ENCODE peak calls at places on chromosome 5, in five cellular contexts. One of them, this sample, is unnamed.

GRCh38 chr5:151924564-151925395 is at the start of gene GLRA1:
- DNase-seq in SK-N-SH: peak; percentile 45
- DNase-seq in neural progenitor cell: peak; percentile 93
- DNase-seq in PC-9: no peak
- DNase-seq in GM23248: peak; percentile 70
- DNase-seq in this sample: peak; percentile 71

GRCh38 chr5:157944077-157944633 is 85.2 kb upstream of the CLINT1 start:
- DNase-seq in SK-N-SH: no peak
- DNase-seq in neural progenitor cell: peak; percentile 15
- DNase-seq in PC-9: no peak
- DNase-seq in GM23248: no peak
- DNase-seq in this sample: no peak

GRCh38 chr5:102536323-102536928 is 37.6 kb upstream of the SLCO6A1 start:
- DNase-seq in SK-N-SH: peak; percentile 6
- DNase-seq in neural progenitor cell: no peak
- DNase-seq in PC-9: no peak
- DNase-seq in GM23248: peak; percentile 67
- DNase-seq in this sample: no peak

GRCh38 chr5:96007051-96007450 is 45.4 kb upstream of the ELL2 start:
- DNase-seq in SK-N-SH: no peak
- DNase-seq in neural progenitor cell: no peak
- DNase-seq in PC-9: no peak
- DNase-seq in GM23248: no peak
- DNase-seq in this sample: no peak

GRCh38 chr5:13611604-13612003 is 332.9 kb downstream of the DNAH5 start:
- DNase-seq in SK-N-SH: no peak
- DNase-seq in neural progenitor cell: no peak
- DNase-seq in PC-9: no peak
- DNase-seq in GM23248: no peak
- DNase-seq in this sample: no peak

GRCh38 chr5:172795401-172795977 is 24.5 kb upstream of the DUSP1 start:
- DNase-seq in SK-N-SH: no peak
- DNase-seq in neural progenitor cell: no peak
- DNase-seq in PC-9: no peak
- DNase-seq in GM23248: peak; percentile 97
- DNase-seq in this sample: no peak

GRCh38 chr5:159682623-159683022 is 233.7 kb upstream of the ADRA1B start:
- DNase-seq in SK-N-SH: no peak
- DNase-seq in neural progenitor cell: no peak
- DNase-seq in PC-9: no peak
- DNase-seq in GM23248: peak; percentile 13
- DNase-seq in this sample: no peak

GRCh38 chr5:97427235-97427634 is 244.2 kb upstream of the RIOK2 start:
- DNase-seq in SK-N-SH: no peak
- DNase-seq in neural progenitor cell: peak; percentile 11
- DNase-seq in PC-9: no peak
- DNase-seq in GM23248: no peak
- DNase-seq in this sample: no peak

GRCh38 chr5:143361438-143361837 is 42.0 kb downstream of the NR3C1 start:
- DNase-seq in SK-N-SH: no peak
- DNase-seq in neural progenitor cell: no peak
- DNase-seq in PC-9: no peak
- DNase-seq in GM23248: no peak
- DNase-seq in this sample: no peak

GRCh38 chr5:98770911-98771322 is 2.5 kb upstream of the RGMB start:
- DNase-seq in SK-N-SH: peak; percentile 20
- DNase-seq in neural progenitor cell: no peak
- DNase-seq in PC-9: no peak
- DNase-seq in GM23248: no peak
- DNase-seq in this sample: no peak

GRCh38 chr5:180366303-180366702 is 13.2 kb upstream of the GFPT2 start:
- DNase-seq in SK-N-SH: peak; percentile 61
- DNase-seq in neural progenitor cell: no peak
- DNase-seq in PC-9: no peak
- DNase-seq in GM23248: peak; percentile 78
- DNase-seq in this sample: no peak

GRCh38 chr5:171422495-171422894 is 3.0 kb downstream of the FGF18 start:
- DNase-seq in SK-N-SH: no peak
- DNase-seq in neural progenitor cell: no peak
- DNase-seq in PC-9: no peak
- DNase-seq in GM23248: no peak
- DNase-seq in this sample: no peak

GRCh38 chr5:102048940-102049339 is 247.1 kb downstream of the SLCO4C1 start:
- DNase-seq in SK-N-SH: peak; percentile 9
- DNase-seq in neural progenitor cell: no peak
- DNase-seq in PC-9: no peak
- DNase-seq in GM23248: no peak
- DNase-seq in this sample: no peak

GRCh38 chr5:141413540-141414069 is 818 bp downstream of the PCDHGA10 start:
- DNase-seq in SK-N-SH: no peak
- DNase-seq in neural progenitor cell: no peak
- DNase-seq in PC-9: no peak
- DNase-seq in GM23248: no peak
- DNase-seq in this sample: no peak

GRCh38 chr5:82562696-82563240 is 284.6 kb upstream of the RPS23 start:
- DNase-seq in SK-N-SH: no peak
- DNase-seq in neural progenitor cell: no peak
- DNase-seq in PC-9: no peak
- DNase-seq in GM23248: no peak
- DNase-seq in this sample: no peak

GRCh38 chr5:79853676-79854418 is 137.2 kb downstream of the MTX3 start:
- DNase-seq in SK-N-SH: no peak
- DNase-seq in neural progenitor cell: no peak
- DNase-seq in PC-9: no peak
- DNase-seq in GM23248: peak; percentile 70
- DNase-seq in this sample: no peak

GRCh38 chr5:122295138-122295537 is 16.9 kb upstream of the SNCAIP start:
- DNase-seq in SK-N-SH: peak; percentile 13
- DNase-seq in neural progenitor cell: peak; percentile 50
- DNase-seq in PC-9: no peak
- DNase-seq in GM23248: peak; percentile 16
- DNase-seq in this sample: no peak

GRCh38 chr5:160548949-160549665 is 127.5 kb downstream of the PTTG1 start:
- DNase-seq in SK-N-SH: no peak
- DNase-seq in neural progenitor cell: no peak
- DNase-seq in PC-9: no peak
- DNase-seq in GM23248: peak; percentile 23
- DNase-seq in this sample: no peak

GRCh38 chr5:15737036-15737821 is 237.2 kb downstream of the FBXL7 start:
- DNase-seq in SK-N-SH: peak; percentile 76
- DNase-seq in neural progenitor cell: no peak
- DNase-seq in PC-9: no peak
- DNase-seq in GM23248: peak; percentile 62
- DNase-seq in this sample: no peak

GRCh38 chr5:145925803-145926202 is 10.6 kb upstream of the SH3RF2 start:
- DNase-seq in SK-N-SH: no peak
- DNase-seq in neural progenitor cell: no peak
- DNase-seq in PC-9: peak; percentile 57
- DNase-seq in GM23248: peak; percentile 75
- DNase-seq in this sample: no peak

GRCh38 chr5:123285122-123286011 is 137.8 kb downstream of the CEP120 start:
- DNase-seq in SK-N-SH: peak; percentile 63
- DNase-seq in neural progenitor cell: peak; percentile 59
- DNase-seq in PC-9: no peak
- DNase-seq in GM23248: peak; percentile 41
- DNase-seq in this sample: no peak

GRCh38 chr5:17276445-17276844 is 59.0 kb downstream of the BASP1 start:
- DNase-seq in SK-N-SH: no peak
- DNase-seq in neural progenitor cell: no peak
- DNase-seq in PC-9: no peak
- DNase-seq in GM23248: no peak
- DNase-seq in this sample: no peak

GRCh38 chr5:119522841-119523240 is 70.5 kb downstream of the HSD17B4 start:
- DNase-seq in SK-N-SH: no peak
- DNase-seq in neural progenitor cell: no peak
- DNase-seq in PC-9: no peak
- DNase-seq in GM23248: no peak
- DNase-seq in this sample: no peak

GRCh38 chr5:1028481-1029269 is 20.1 kb downstream of the NKD2 start:
- DNase-seq in SK-N-SH: peak; percentile 29
- DNase-seq in neural progenitor cell: no peak
- DNase-seq in PC-9: no peak
- DNase-seq in GM23248: no peak
- DNase-seq in this sample: no peak

GRCh38 chr5:91076138-91076537 is 307.0 kb downstream of the ARRDC3 start:
- DNase-seq in SK-N-SH: no peak
- DNase-seq in neural progenitor cell: no peak
- DNase-seq in PC-9: no peak
- DNase-seq in GM23248: peak; percentile 62
- DNase-seq in this sample: no peak

GRCh38 chr5:112386716-112387115 is 32.4 kb downstream of the EPB41L4A start:
- DNase-seq in SK-N-SH: no peak
- DNase-seq in neural progenitor cell: no peak
- DNase-seq in PC-9: no peak
- DNase-seq in GM23248: no peak
- DNase-seq in this sample: no peak

GRCh38 chr5:33174376-33174775 is 266.4 kb upstream of the TARS1 start:
- DNase-seq in SK-N-SH: no peak
- DNase-seq in neural progenitor cell: no peak
- DNase-seq in PC-9: no peak
- DNase-seq in GM23248: no peak
- DNase-seq in this sample: no peak

GRCh38 chr5:50300878-50301277 is 140.2 kb downstream of the EMB start:
- DNase-seq in SK-N-SH: no peak
- DNase-seq in neural progenitor cell: no peak
- DNase-seq in PC-9: no peak
- DNase-seq in GM23248: no peak
- DNase-seq in this sample: no peak

GRCh38 chr5:127077346-127077745 is 4.0 kb upstream of the C5orf63 start:
- DNase-seq in SK-N-SH: no peak
- DNase-seq in neural progenitor cell: no peak
- DNase-seq in PC-9: no peak
- DNase-seq in GM23248: no peak
- DNase-seq in this sample: no peak

GRCh38 chr5:58341485-58341884 is 118.4 kb downstream of the PLK2 start:
- DNase-seq in SK-N-SH: no peak
- DNase-seq in neural progenitor cell: no peak
- DNase-seq in PC-9: no peak
- DNase-seq in GM23248: no peak
- DNase-seq in this sample: no peak

GRCh38 chr5:157571357-157571827 is 4.2 kb downstream of the ADAM19 start:
- DNase-seq in SK-N-SH: no peak
- DNase-seq in neural progenitor cell: no peak
- DNase-seq in PC-9: no peak
- DNase-seq in GM23248: peak; percentile 56
- DNase-seq in this sample: peak; percentile 18

GRCh38 chr5:132422720-132423442 is 53.4 kb downstream of the SLC22A5 start:
- DNase-seq in SK-N-SH: no peak
- DNase-seq in neural progenitor cell: no peak
- DNase-seq in PC-9: peak; percentile 83
- DNase-seq in GM23248: peak; percentile 65
- DNase-seq in this sample: no peak

GRCh38 chr5:7869474-7870136 is 657 bp downstream of the MTRR start:
- DNase-seq in SK-N-SH: peak; percentile 63
- DNase-seq in neural progenitor cell: peak; percentile 11
- DNase-seq in PC-9: no peak
- DNase-seq in GM23248: peak; percentile 69
- DNase-seq in this sample: peak; percentile 32

GRCh38 chr5:111360173-111360572 is 136.0 kb downstream of the CAMK4 start:
- DNase-seq in SK-N-SH: no peak
- DNase-seq in neural progenitor cell: no peak
- DNase-seq in PC-9: no peak
- DNase-seq in GM23248: no peak
- DNase-seq in this sample: no peak

GRCh38 chr5:2143088-2143487 is 260.4 kb upstream of the IRX4 start:
- DNase-seq in SK-N-SH: no peak
- DNase-seq in neural progenitor cell: no peak
- DNase-seq in PC-9: no peak
- DNase-seq in GM23248: no peak
- DNase-seq in this sample: no peak

GRCh38 chr5:175718401-175719108 is 60.7 kb downstream of the HRH2 start:
- DNase-seq in SK-N-SH: no peak
- DNase-seq in neural progenitor cell: peak; percentile 57
- DNase-seq in PC-9: no peak
- DNase-seq in GM23248: peak; percentile 31
- DNase-seq in this sample: peak; percentile 74

DNA sequence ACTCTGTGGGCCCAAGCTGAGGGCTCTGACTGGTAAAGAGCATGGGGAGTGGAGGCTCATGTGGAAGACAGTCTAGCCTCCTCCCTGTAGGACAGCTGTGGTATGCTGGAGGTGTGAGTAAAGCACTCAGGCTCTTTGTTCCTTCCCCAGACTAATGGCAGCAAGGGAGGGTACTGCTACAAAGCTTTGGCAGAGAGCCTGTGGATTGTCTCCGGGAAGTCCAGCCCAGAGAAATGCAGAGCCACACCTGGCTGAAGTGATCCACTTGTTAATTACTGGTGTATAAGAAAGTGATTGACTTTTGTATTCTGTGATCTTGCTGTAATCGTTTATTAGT is 161.7 kb downstream of the OXCT1 start:
- DNase-seq in SK-N-SH: no peak
- DNase-seq in neural progenitor cell: no peak
- DNase-seq in PC-9: no peak
- DNase-seq in GM23248: no peak
- DNase-seq in this sample: no peak
- H3K4me3 ChIP-seq in SK-N-SH: no peak overlapping the region
- H3K4me3 ChIP-seq in neural progenitor cell: no peak overlapping the region
- H3K4me3 ChIP-seq in PC-9: no peak overlapping the region
- H3K4me3 ChIP-seq in GM23248: no peak overlapping the region
- H3K4me3 ChIP-seq in this sample: no peak overlapping the region

GRCh38 chr5:39765381-39765780 is 340.6 kb upstream of the DAB2 start:
- DNase-seq in SK-N-SH: no peak
- DNase-seq in neural progenitor cell: no peak
- DNase-seq in PC-9: no peak
- DNase-seq in GM23248: peak; percentile 73
- DNase-seq in this sample: no peak
- H2AFZ ChIP-seq in SK-N-SH: no peak overlapping the region
- H2AFZ ChIP-seq in neural progenitor cell: no peak overlapping the region
- H2AFZ ChIP-seq in PC-9: peak overlapping the region; percentile 59
- H2AFZ ChIP-seq in GM23248: peak overlapping the region; percentile 33
- H2AFZ ChIP-seq in this sample: no peak overlapping the region

GRCh38 chr5:55303238-55303690 is 4.2 kb downstream of the DHX29 start:
- DNase-seq in SK-N-SH: no peak
- DNase-seq in neural progenitor cell: no peak
- DNase-seq in PC-9: no peak
- DNase-seq in GM23248: peak; percentile 95
- DNase-seq in this sample: no peak
- H3K4me3 ChIP-seq in SK-N-SH: no peak overlapping the region
- H3K4me3 ChIP-seq in neural progenitor cell: no peak overlapping the region
- H3K4me3 ChIP-seq in PC-9: no peak overlapping the region
- H3K4me3 ChIP-seq in GM23248: peak overlapping the region; percentile 56
- H3K4me3 ChIP-seq in this sample: no peak overlapping the region

DNA sequence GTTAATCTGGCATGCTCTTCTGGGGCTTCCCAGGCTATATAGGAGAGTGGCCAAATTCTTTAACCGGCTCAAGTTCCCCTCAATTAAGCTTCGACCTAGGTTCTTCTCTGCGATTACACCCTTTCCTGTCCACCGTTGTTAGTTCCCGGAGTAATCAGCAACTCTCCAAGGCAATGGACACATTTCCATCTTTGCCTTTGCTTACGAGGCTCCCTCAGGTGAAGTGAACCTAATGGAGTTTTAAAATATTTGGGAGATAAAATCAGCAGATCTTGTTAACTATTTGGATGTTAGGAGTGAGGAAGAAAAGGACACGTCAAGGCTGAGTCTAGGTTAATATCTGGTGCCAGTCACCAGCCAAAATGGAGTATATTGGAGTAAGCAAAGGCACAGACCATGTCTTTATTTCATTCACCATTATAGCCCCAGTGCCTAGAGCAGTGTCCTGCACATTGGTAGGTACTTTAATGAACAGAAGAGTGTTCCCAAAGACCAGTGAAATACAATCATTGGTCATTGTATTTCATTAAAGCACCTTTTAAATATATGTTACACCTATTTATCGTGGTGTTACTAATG is 515 bp downstream of the UTP15 start:
- DNase-seq in SK-N-SH: no peak
- DNase-seq in neural progenitor cell: no peak
- DNase-seq in PC-9: no peak
- DNase-seq in GM23248: peak; percentile 7
- DNase-seq in this sample: no peak
- H2AFZ ChIP-seq in SK-N-SH: peak overlapping the region; percentile 92
- H2AFZ ChIP-seq in neural progenitor cell: peak overlapping the region; percentile 86
- H2AFZ ChIP-seq in PC-9: peak overlapping the region; percentile 88
- H2AFZ ChIP-seq in GM23248: peak overlapping the region; percentile 93
- H2AFZ ChIP-seq in this sample: peak overlapping the region; percentile 93

This sample was measured in DND-41.